ENCODE peak calls at places on chromosomes 13 and 19, in five cellular contexts. Y is Calu3; J is fibroblast of pulmonary artery; D is effector CD4-positive, alpha-beta T cell; E is effector memory CD4-positive, alpha-beta T cell. C is an unnamed sample.
A peak's percentile ranks its signal among the peaks of the same experiment; 100 is the strongest.

GRCh38 chr19:6586726-6587092 is 4.2 kb downstream of the CD70 start:
- DNase-seq in D (no peak), J (no peak), Y (no peak), E (no peak), C (no peak)

GRCh38 chr19:45509692-45510015 is 2.4 kb downstream of the VASP start:
- DNase-seq in J (no peak), Y (no peak), D (no peak), E (no peak), C (no peak)

GRCh38 chr19:51469162-51469561 is 9.2 kb upstream of the CEACAM18 start:
- DNase-seq in E (no peak), J (no peak), D (no peak), Y (no peak), C (no peak)

GRCh38 chr19:13042443-13043130 is 47.3 kb downstream of the NFIX start:
- DNase-seq in Y (no peak), D (no peak), E (no peak), J (peak; percentile 52), C (no peak)

GRCh38 chr19:2423913-2424685 is 3.3 kb downstream of the TIMM13 start:
- DNase-seq in E (no peak), J (no peak), Y (no peak), D (no peak), C (no peak)

GRCh38 chr13:61880576-61881283 is 465.1 kb upstream of the PCDH20 start:
- DNase-seq in E (no peak), D (no peak), J (peak; percentile 41), Y (no peak), C (peak; percentile 26)

GRCh38 chr19:35549879-35550523 is 4.6 kb downstream of the TMEM147 start:
- DNase-seq in Y (no peak), J (no peak), D (no peak), E (no peak), C (no peak)

GRCh38 chr13:98722958-98723357 is 29.5 kb downstream of the SLC15A1 start:
- DNase-seq in D (no peak), J (no peak), E (no peak), Y (no peak), C (no peak)

GRCh38 chr19:31279436-31279765 is 69.8 kb downstream of the TSHZ3 start:
- DNase-seq in D (no peak), J (no peak), E (no peak), Y (no peak), C (no peak)

GRCh38 chr13:24341439-24341838 is 32.1 kb downstream of the C1QTNF9 start:
- DNase-seq in J (no peak), D (no peak), Y (no peak), E (no peak), C (peak; percentile 19)

GRCh38 chr13:101544979-101545378 is 92.5 kb downstream of the ITGBL1 start:
- DNase-seq in J (no peak), D (no peak), E (no peak), Y (no peak), C (no peak)

GRCh38 chr19:44575116-44575700 is 38.2 kb upstream of the IGSF23 start:
- DNase-seq in J (no peak), Y (no peak), E (no peak), D (no peak), C (no peak)

GRCh38 chr19:43777163-43777700 is 3.5 kb downstream of the KCNN4 start:
- DNase-seq in E (peak; percentile 15), Y (peak; percentile 73), D (peak; percentile 33), J (no peak), C (no peak)

GRCh38 chr19:1272423-1273262 is 2.7 kb upstream of the FAM174C start:
- DNase-seq in E (no peak), Y (no peak), J (no peak), D (no peak), C (no peak)

GRCh38 chr19:41706741-41707501 is 1.5 kb upstream of the CEACAM5 start:
- DNase-seq in J (peak; percentile 9), D (peak; percentile 59), E (peak; percentile 19), Y (peak; percentile 87), C (peak; percentile 69)

GRCh38 chr13:99982741-99983400 is 1.3 kb downstream of the ZIC2 start:
- DNase-seq in D (no peak), Y (no peak), E (no peak), J (no peak), C (no peak)

GRCh38 chr19:5893907-5894703 is 9.5 kb downstream of the NDUFA11 start:
- DNase-seq in D (no peak), Y (no peak), J (no peak), E (no peak), C (no peak)

GRCh38 chr13:46168341-46168740 is 13.6 kb downstream of the LCP1 start:
- DNase-seq in J (peak; percentile 43), E (peak; percentile 50), D (no peak), Y (no peak), C (no peak)

GRCh38 chr19:7153008-7153407 is 83.5 kb downstream of the ZNF557 start:
- DNase-seq in Y (no peak), J (no peak), D (no peak), E (no peak), C (no peak)

GRCh38 chr19:3096267-3096901 is 2.2 kb downstream of the GNA11 start:
- DNase-seq in Y (no peak), D (no peak), J (no peak), E (no peak), C (no peak)

GRCh38 chr19:1408300-1409203 is 1.2 kb downstream of the DAZAP1 start:
- DNase-seq in J (peak; percentile 61), D (peak; percentile 48), E (peak; percentile 37), Y (peak; percentile 30), C (no peak)

GRCh38 chr19:36409841-36410240 is 8.6 kb downstream of the ZFP82 start:
- DNase-seq in Y (no peak), E (no peak), J (no peak), D (no peak), C (no peak)

GRCh38 chr19:48524728-48525127 is 13.1 kb upstream of the LMTK3 start:
- DNase-seq in Y (no peak), D (no peak), E (no peak), J (no peak), C (no peak)

GRCh38 chr13:49357694-49358093 is 86.2 kb downstream of the CAB39L start:
- DNase-seq in D (no peak), E (no peak), J (peak; percentile 30), Y (no peak), C (no peak)

GRCh38 chr13:108961542-108962125 is 332.2 kb downstream of the MYO16 start:
- DNase-seq in Y (no peak), E (no peak), J (peak; percentile 71), D (no peak), C (peak; percentile 31)

GRCh38 chr13:102548811-102549210 is 48.0 kb upstream of the TPP2 start:
- DNase-seq in Y (no peak), E (no peak), D (no peak), J (no peak), C (no peak)

GRCh38 chr13:95906999-95907398 is 146.2 kb downstream of the UGGT2 start:
- DNase-seq in Y (no peak), E (no peak), D (no peak), J (no peak), C (no peak)

GRCh38 chr13:50224534-50224933 is 209.3 kb downstream of the KCNRG start:
- DNase-seq in D (no peak), Y (no peak), E (no peak), J (peak; percentile 49), C (no peak)

GRCh38 chr13:101307181-101307701 is 109.1 kb downstream of the NALCN start:
- DNase-seq in D (no peak), Y (no peak), E (no peak), J (peak; percentile 64), C (no peak)

GRCh38 chr13:112358156-112358555 is 18.0 kb upstream of the SPACA7 start:
- DNase-seq in Y (no peak), J (no peak), E (no peak), D (no peak), C (no peak)

GRCh38 chr13:40333238-40333637 is 333.2 kb downstream of the FOXO1 start:
- DNase-seq in E (no peak), Y (no peak), J (no peak), D (no peak), C (no peak)

C was measured in HCT116.